ENCODE peak calls at places on chromosomes 6 and 20, in seven cellular contexts. W is stimulated activated CD4-positive, alpha-beta T cell treated with anti-CD3 and anti-CD28 coated beads, Interleukin-4, amount 100 ng/mL, for 48 hours; P is CD8-positive, alpha-beta memory T cell; A is pancreas; O is Right ventricle myocardium superior; E is germinal center; G is activated naive CD4-positive, alpha-beta T cell treated with anti-CD3 and anti-CD28 coated beads, Interleukin-2, amount 10 ng/mL, durations not matched to agents 7 days and 5 days. K is an unnamed sample.

GRCh38 chr20:49287555-49288249 is 9.8 kb upstream of the ZNFX1 start:
- DNase-seq in W (no peak), P (no peak), A (no peak), O (no peak), E (no peak), G (no peak), K (no peak)

GRCh38 chr6:50093116-50093937 is 43.6 kb upstream of the DEFB112 start:
- DNase-seq in W (no peak), P (no peak), A (no peak), O (no peak), E (no peak), G (no peak), K (no peak)

GRCh38 chr20:6575912-6576391 is 191.5 kb upstream of the BMP2 start:
- DNase-seq in W (no peak), P (no peak), A (no peak), O (no peak), E (no peak), G (no peak), K (no peak)

GRCh38 chr6:44917430-44917829 is 410.7 kb upstream of the RUNX2 start:
- DNase-seq in W (no peak), P (no peak), A (no peak), O (no peak), E (no peak), G (no peak), K (no peak)

GRCh38 chr20:45575931-45576330 is 3.2 kb downstream of the WFDC8 start:
- DNase-seq in W (no peak), P (no peak), A (no peak), O (no peak), E (no peak), G (no peak), K (no peak)

GRCh38 chr6:136609878-136610706 is 59.9 kb upstream of the MAP7 start:
- DNase-seq in W (no peak), P (no peak), A (no peak), O (no peak), E (no peak), G (no peak), K (peak)

GRCh38 chr6:132813173-132813856 is 1.1 kb upstream of the RPS12 start:
- DNase-seq in W (no peak), P (peak), A (no peak), O (peak), E (peak), G (peak), K (peak)

GRCh38 chr20:10487354-10488115 is 52.4 kb downstream of the SLX4IP start:
- DNase-seq in W (no peak), P (no peak), A (no peak), O (no peak), E (no peak), G (no peak), K (no peak)

GRCh38 chr6:152089992-152090391 is 282.5 kb downstream of the ESR1 start:
- DNase-seq in W (no peak), P (no peak), A (no peak), O (peak), E (no peak), G (no peak), K (peak)

GRCh38 chr20:17614812-17615644 is 45.2 kb downstream of the DSTN start:
- DNase-seq in W (no peak), P (peak), A (peak), O (no peak), E (no peak), G (peak), K (peak)

GRCh38 chr6:135048915-135049314 is 5.7 kb downstream of the HBS1L start:
- DNase-seq in W (no peak), P (no peak), A (no peak), O (no peak), E (no peak), G (no peak), K (no peak)

GRCh38 chr6:52317841-52318581 is 33.5 kb upstream of the MCM3 start:
- DNase-seq in W (no peak), P (no peak), A (no peak), O (no peak), E (no peak), G (no peak), K (no peak)

GRCh38 chr6:148445620-148446019 is 103.0 kb downstream of the SASH1 start:
- DNase-seq in W (no peak), P (no peak), A (no peak), O (no peak), E (no peak), G (no peak), K (no peak)

GRCh38 chr6:139536751-139537617 is 162.5 kb upstream of the CITED2 start:
- DNase-seq in W (no peak), P (no peak), A (no peak), O (no peak), E (no peak), G (no peak), K (no peak)

GRCh38 chr6:149884215-149884614 is 13.7 kb downstream of the RAET1E start:
- DNase-seq in W (no peak), P (no peak), A (no peak), O (peak), E (no peak), G (no peak), K (peak)

GRCh38 chr6:42629845-42630244 is 66.0 kb downstream of the UBR2 start:
- DNase-seq in W (no peak), P (no peak), A (no peak), O (no peak), E (no peak), G (no peak), K (no peak)

GRCh38 chr20:5168582-5169396 is 42.0 kb downstream of the CDS2 start:
- DNase-seq in W (no peak), P (no peak), A (no peak), O (no peak), E (peak), G (no peak), K (peak)

GRCh38 chr6:18551228-18551627 is 164.1 kb downstream of the RNF144B start:
- DNase-seq in W (no peak), P (no peak), A (no peak), O (no peak), E (no peak), G (no peak), K (no peak)

GRCh38 chr20:24206995-24207394 is 218.4 kb upstream of the GGTLC1 start:
- DNase-seq in W (no peak), P (no peak), A (no peak), O (no peak), E (no peak), G (no peak), K (no peak)

GRCh38 chr20:19077370-19078220 is 134.8 kb upstream of the SLC24A3 start:
- DNase-seq in W (no peak), P (no peak), A (no peak), O (no peak), E (no peak), G (no peak), K (no peak)

GRCh38 chr20:57809661-57810172 is 99.9 kb upstream of the PMEPA1 start:
- DNase-seq in W (no peak), P (no peak), A (no peak), O (peak), E (no peak), G (no peak), K (peak)

GRCh38 chr6:151229401-151230276 is 10.1 kb upstream of the AKAP12 start:
- DNase-seq in W (peak), P (no peak), A (no peak), O (no peak), E (no peak), G (peak), K (no peak)

GRCh38 chr6:31243508-31243907 is 28.4 kb downstream of the HLA-C start:
- DNase-seq in W (no peak), P (no peak), A (no peak), O (no peak), E (no peak), G (no peak), K (no peak)

GRCh38 chr6:106026748-106027147 is 59.4 kb upstream of the PRDM1 start:
- DNase-seq in W (no peak), P (no peak), A (no peak), O (no peak), E (no peak), G (no peak), K (no peak)

GRCh38 chr20:24762791-24763350 is 186.2 kb upstream of the CST7 start:
- DNase-seq in W (no peak), P (no peak), A (no peak), O (no peak), E (no peak), G (no peak), K (no peak)

GRCh38 chr20:57079016-57080005 is 187.1 kb downstream of the BMP7 start:
- DNase-seq in W (no peak), P (no peak), A (no peak), O (no peak), E (no peak), G (no peak), K (no peak)

GRCh38 chr20:17871861-17872260 is 96.7 kb downstream of the SNX5 start:
- DNase-seq in W (no peak), P (no peak), A (no peak), O (no peak), E (no peak), G (no peak), K (no peak)

GRCh38 chr20:54345301-54345724 is 130.1 kb upstream of the DOK5 start:
- DNase-seq in W (no peak), P (no peak), A (no peak), O (no peak), E (no peak), G (no peak), K (no peak)